ENCODE peak calls at places on chromosomes 4 and X, in ten cellular contexts. G, E, Z, D, F, J, I, R, C and O are unnamed samples.

GRCh38 chrX:52424658-52425057 is 55.8 kb downstream of the XAGE2 start:
- DNase-seq in G (no peak), E (no peak), Z (no peak), D (peak; percentile 28), F (no peak), J (peak; percentile 72), I (no peak), R (no peak), C (no peak), O (no peak)

GRCh38 chr4:111454961-111455360 is 690.3 kb upstream of the FAM241A start:
- DNase-seq in G (peak; percentile 9), E (peak; percentile 23), Z (no peak), D (no peak), F (no peak), J (no peak), I (no peak), R (peak; percentile 13), C (no peak), O (peak; percentile 1)

GRCh38 chr4:52791936-52792335 is 40.7 kb upstream of the ERVMER34-1 start:
- DNase-seq in G (no peak), E (no peak), Z (no peak), D (no peak), F (no peak), J (no peak), I (no peak), R (peak; percentile 13), C (no peak), O (no peak)

GRCh38 chr4:52659722-52660261 is 691 bp upstream of the USP46 start:
- DNase-seq in G (peak; percentile 87), E (no peak), Z (no peak), D (peak; percentile 32), F (peak; percentile 62), J (no peak), I (peak; percentile 59), R (peak; percentile 74), C (no peak), O (peak; percentile 71)

GRCh38 chrX:106959897-106960296 is 39.7 kb downstream of the CLDN2 start:
- DNase-seq in G (no peak), E (no peak), Z (no peak), D (peak; percentile 33), F (no peak), J (peak; percentile 33), I (no peak), R (peak; percentile 50), C (no peak), O (peak; percentile 46)

GRCh38 chr4:164748375-164748774 is 5.6 kb upstream of the SMIM31 start:
- DNase-seq in G (no peak), E (no peak), Z (peak; percentile 13), D (peak; percentile 44), F (no peak), J (peak; percentile 19), I (no peak), R (peak; percentile 40), C (no peak), O (no peak)

GRCh38 chrX:155923200-155923599 is 42.1 kb downstream of the VAMP7 start:
- DNase-seq in G (no peak), E (no peak), Z (no peak), D (no peak), F (no peak), J (no peak), I (no peak), R (no peak), C (no peak), O (no peak)

GRCh38 chr4:141009931-141010330 is 123.3 kb downstream of the RNF150 start:
- DNase-seq in G (no peak), E (no peak), Z (no peak), D (no peak), F (no peak), J (no peak), I (no peak), R (no peak), C (no peak), O (no peak)

GRCh38 chrX:369563-370101 is 17.1 kb downstream of the PPP2R3B start:
- DNase-seq in G (peak; percentile 72), E (no peak), Z (no peak), D (no peak), F (no peak), J (no peak), I (no peak), R (no peak), C (no peak), O (no peak)
- H3K4me3 ChIP-seq in G (no peak overlapping the region), E (no peak overlapping the region), Z (no peak overlapping the region), D (no peak overlapping the region), F (no peak overlapping the region), J (no peak overlapping the region), I (no peak overlapping the region), R (no peak overlapping the region), C (no peak overlapping the region), O (no peak overlapping the region)

GRCh38 chr4:2241410-2242353 is at the start of the genes HAUS3 and POLN:
- DNase-seq in G (peak; percentile 100), E (peak; percentile 95), Z (peak; percentile 95), D (peak; percentile 97), F (peak; percentile 99), J (peak; percentile 96), I (peak; percentile 97), R (peak; percentile 99), C (peak; percentile 99), O (peak; percentile 99)
- H3K4me1 ChIP-seq in G (peaks cover 27% of the 10 kb centered on the region), E (no peaks in the 10 kb centered on the region), Z (peaks cover 27% of the 10 kb centered on the region), D (peaks cover 2% of the 10 kb centered on the region), F (peaks cover 36% of the 10 kb centered on the region), J (peaks cover 6% of the 10 kb centered on the region), I (peaks cover 40% of the 10 kb centered on the region), R (peaks cover 32% of the 10 kb centered on the region), C (peaks cover 16% of the 10 kb centered on the region), O (peaks cover 2% of the 10 kb centered on the region)

DNA sequence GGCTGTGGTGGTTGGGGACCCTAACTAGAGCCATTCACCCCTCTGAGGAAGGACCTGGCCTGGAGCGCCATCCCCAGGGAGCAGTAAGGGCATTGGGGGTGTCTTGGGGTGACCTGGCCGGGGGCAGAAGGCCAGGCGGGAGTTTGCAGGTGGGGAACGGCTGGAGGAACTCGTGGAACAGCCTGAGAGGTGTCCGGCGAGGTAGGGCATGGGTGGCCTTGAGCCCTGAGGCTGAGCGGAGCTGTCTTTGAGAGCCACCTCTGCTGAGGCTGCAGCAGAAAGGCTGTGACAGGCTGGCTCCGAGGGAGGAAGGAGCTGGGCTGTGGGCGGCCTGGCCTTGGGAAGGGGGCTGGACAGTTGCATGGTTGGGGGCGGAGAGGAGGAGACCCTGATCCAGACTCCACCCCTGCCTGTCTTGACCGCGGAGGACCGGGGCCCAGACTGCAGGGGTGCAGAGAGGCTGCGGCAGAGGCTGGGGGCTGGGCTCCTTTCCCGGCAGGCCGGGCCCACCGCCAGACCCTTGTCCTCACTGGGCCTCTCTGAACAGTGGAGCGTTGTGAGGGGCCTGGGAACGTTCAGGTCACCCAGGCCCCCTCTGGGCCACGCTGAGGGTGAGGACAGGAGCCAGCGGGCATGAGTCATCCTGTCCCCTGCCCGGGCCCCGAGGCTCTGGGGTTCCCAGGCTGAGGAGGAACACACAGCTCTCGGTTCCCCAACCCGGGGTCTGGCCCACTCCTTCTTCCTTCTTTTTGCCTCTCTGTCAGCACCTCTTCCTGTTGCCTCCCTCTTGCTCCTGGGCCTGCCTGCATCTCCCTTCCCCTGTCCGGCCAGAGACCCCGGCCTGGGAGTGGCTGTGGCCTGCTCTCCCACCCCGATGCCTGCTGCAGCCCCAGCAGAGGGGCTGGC is 8.1 kb downstream of the SH3BP2 start:
- DNase-seq in G (peak; percentile 97), E (no peak), Z (no peak), D (peak; percentile 90), F (peak; percentile 48), J (peak; percentile 37), I (peak; percentile 79), R (peak; percentile 80), C (no peak), O (no peak)
- H3K27ac ChIP-seq in G (peak overlapping the region; percentile 85), E (no peak overlapping the region), Z (peak overlapping the region; percentile 39), D (peak overlapping the region; percentile 43), F (peak overlapping the region; percentile 55), J (peak overlapping the region; percentile 94), I (peak overlapping the region; percentile 18), R (peak overlapping the region; percentile 94), C (peak overlapping the region; percentile 69), O (peak overlapping the region; percentile 85)

GRCh38 chr4:108171541-108172230 is 3.0 kb upstream of the LEF1 start:
- DNase-seq in G (peak; percentile 75), E (no peak), Z (no peak), D (no peak), F (no peak), J (no peak), I (no peak), R (no peak), C (peak; percentile 47), O (no peak)
- H3K4me3 ChIP-seq in G (no peak overlapping the region), E (peak overlapping the region; percentile 21), Z (no peak overlapping the region), D (no peak overlapping the region), F (no peak overlapping the region), J (no peak overlapping the region), I (no peak overlapping the region), R (no peak overlapping the region), C (peak overlapping the region; percentile 69), O (peak overlapping the region; percentile 41)